ENCODE peak calls at places on chromosome 14, in eight cellular contexts. Z, W, O, S, D, T, K and U are unnamed samples.

GRCh38 chr14:55309761-55310365 is 38.6 kb downstream of the FBXO34 start:
- DNase-seq in D (no peak), S (no peak), Z (no peak), T (no peak), W (no peak), K (no peak), O (no peak), U (no peak)

GRCh38 chr14:59293934-59294661 is 105.6 kb downstream of the DAAM1 start:
- DNase-seq in T (no peak), K (no peak), S (no peak), D (no peak), W (no peak), Z (no peak), O (no peak), U (no peak)

GRCh38 chr14:76844223-76844622 is 18.0 kb downstream of the LRRC74A start:
- DNase-seq in Z (no peak), K (no peak), S (peak), T (no peak), W (peak), O (peak), D (no peak), U (no peak)

GRCh38 chr14:97298775-97299174 is 501.6 kb downstream of the VRK1 start:
- DNase-seq in Z (no peak), D (no peak), W (no peak), S (no peak), K (no peak), T (no peak), O (no peak), U (no peak)

GRCh38 chr14:103657466-103657865 is 28.5 kb downstream of the KLC1 start:
- DNase-seq in W (no peak), Z (peak), D (no peak), K (no peak), O (peak), S (no peak), T (no peak), U (no peak)

GRCh38 chr14:102930138-102930752 is 7.8 kb downstream of the AMN start:
- DNase-seq in W (no peak), D (no peak), K (no peak), Z (peak), O (no peak), T (peak), S (no peak), U (peak)

GRCh38 chr14:94867931-94868597 is 98.2 kb upstream of the GSC start:
- DNase-seq in O (peak), Z (peak), W (peak), S (no peak), D (no peak), K (peak), T (no peak), U (peak)

GRCh38 chr14:34713681-34714319 is 593 bp downstream of the CFL2 start:
- DNase-seq in Z (peak), S (peak), T (peak), W (peak), O (peak), K (peak), D (peak), U (peak)

GRCh38 chr14:71166434-71166833 is 259.2 kb downstream of the PCNX1 start:
- DNase-seq in S (no peak), D (peak), K (peak), T (no peak), O (peak), W (peak), Z (peak), U (peak)

GRCh38 chr14:40847496-40847895 is 759.2 kb upstream of the LRFN5 start:
- DNase-seq in T (no peak), S (no peak), W (no peak), D (no peak), K (no peak), Z (no peak), O (no peak), U (no peak)

GRCh38 chr14:53808042-53808441 is 148.6 kb downstream of the BMP4 start:
- DNase-seq in W (no peak), D (no peak), K (no peak), O (peak), Z (peak), T (no peak), S (no peak), U (no peak)

GRCh38 chr14:35814371-35815005 is 5.4 kb upstream of the RALGAPA1 start:
- DNase-seq in T (peak), K (peak), D (peak), S (peak), Z (peak), W (peak), O (peak), U (peak)

GRCh38 chr14:45253754-45254300 is 825 bp upstream of the MIS18BP1 start:
- DNase-seq in Z (no peak), K (no peak), T (peak), W (no peak), O (no peak), S (peak), D (peak), U (no peak)

GRCh38 chr14:37939442-37940028 is 268.2 kb upstream of the SSTR1 start:
- DNase-seq in S (no peak), D (no peak), T (no peak), O (no peak), Z (no peak), K (no peak), W (no peak), U (no peak)

GRCh38 chr14:35287481-35288013 is 4.6 kb upstream of the PSMA6 start:
- DNase-seq in W (no peak), K (no peak), D (no peak), T (no peak), S (no peak), O (no peak), Z (no peak), U (peak)

GRCh38 chr14:50397461-50398196 is 948 bp upstream of the CDKL1 start:
- DNase-seq in S (no peak), O (peak), K (no peak), Z (peak), D (no peak), T (peak), W (peak), U (no peak)

GRCh38 chr14:24211311-24211710 is 2.0 kb downstream of the CHMP4A start:
- DNase-seq in Z (no peak), O (no peak), S (no peak), T (no peak), K (no peak), W (no peak), D (no peak), U (no peak)

GRCh38 chr14:104143521-104144452 is 5.4 kb downstream of the KIF26A start:
- DNase-seq in S (peak), W (no peak), O (no peak), K (no peak), Z (no peak), T (no peak), D (no peak), U (no peak)